ENCODE peak calls at places on chromosomes 16 and 17, in four cellular contexts. T is tibial artery, B is lower lobe of right lung, G is colonic mucosa. V is an unnamed sample. For H3K36me3, the result is how much of the 10 kb centered on the place peaks cover.

GRCh38 chr16:68155425-68155824 is 70.3 kb downstream of the NFATC3 start:
- DNase-seq in G (no peak), B (no peak), T (no peak), V (no peak)

GRCh38 chr17:45740553-45741330 is 43.4 kb upstream of the CRHR1 start:
- DNase-seq in T (peak), B (no peak), G (peak), V (peak)

GRCh38 chr17:10776372-10776771 is 27.5 kb downstream of the TMEM238L start:
- DNase-seq in B (no peak), G (no peak), T (no peak), V (no peak)

GRCh38 chr17:80101160-80101945 is at the start of gene GAA:
- DNase-seq in B (peak), T (peak), G (peak), V (peak)

GRCh38 chr17:20300399-20301037 is 166.8 kb downstream of the LGALS9B start:
- DNase-seq in G (no peak), T (no peak), B (no peak), V (peak)

GRCh38 chr17:34703533-34703932 is 124.2 kb downstream of the TMEM132E start:
- DNase-seq in G (peak), B (no peak), T (no peak), V (peak)

GRCh38 chr16:81612351-81613170 is 166.5 kb upstream of the PLCG2 start:
- DNase-seq in T (no peak), G (no peak), B (no peak), V (no peak)

GRCh38 chr17:31052187-31052889 is 42.4 kb upstream of the NF1 start:
- DNase-seq in B (no peak), T (peak), G (no peak), V (no peak)

GRCh38 chr17:17414316-17414937 is 62.4 kb upstream of the MED9 start:
- DNase-seq in B (no peak), T (no peak), G (no peak), V (no peak)

GRCh38 chr16:50396770-50397525 is 28.2 kb upstream of the BRD7 start:
- DNase-seq in T (no peak), G (no peak), B (no peak), V (no peak)

GRCh38 chr17:44267818-44268490 is at the start of gene SLC4A1:
- DNase-seq in G (no peak), B (no peak), T (no peak), V (peak)

GRCh38 chr17:15947976-15948752 is 3.2 kb downstream of the ADORA2B start:
- DNase-seq in T (no peak), G (peak), B (no peak), V (peak)

GRCh38 chr16:73230651-73231050 is 182.7 kb upstream of the ZFHX3 start:
- DNase-seq in G (no peak), T (no peak), B (no peak), V (no peak)

GRCh38 chr17:17681744-17682292 is 560 bp downstream of the RAI1 start:
- DNase-seq in T (no peak), G (peak), B (no peak), V (no peak)

GRCh38 chr17:17017343-17018014 is 24.8 kb upstream of the MPRIP start:
- DNase-seq in G (no peak), T (peak), B (no peak), V (no peak)

GRCh38 chr17:29645516-29646051 is 22.9 kb upstream of the CORO6 start:
- DNase-seq in G (peak), T (peak), B (peak), V (no peak)

GRCh38 chr16:63684702-63685101 is 1437.2 kb downstream of the CDH11 start:
- DNase-seq in B (no peak), G (no peak), T (no peak), V (peak)

GRCh38 chr16:65666132-65666869 is 544.4 kb upstream of the CDH11 start:
- DNase-seq in G (no peak), B (no peak), T (no peak), V (no peak)

GRCh38 chr17:29620779-29621500 is 1.8 kb downstream of the CORO6 start:
- DNase-seq in B (no peak), G (no peak), T (peak), V (no peak)

GRCh38 chr16:23131436-23131835 is 17.8 kb downstream of the USP31 start:
- DNase-seq in B (no peak), T (no peak), G (no peak), V (no peak)

GRCh38 chr16:68825427-68825826 is 17.9 kb upstream of the TANGO6 start:
- DNase-seq in T (no peak), G (peak), B (no peak), V (peak)

GRCh38 chr16:46972971-46973456 is 460 bp downstream of the DNAJA2 start:
- DNase-seq in B (peak), T (peak), G (peak), V (peak)

GRCh38 chr16:84380405-84380804 is 12.1 kb downstream of the ATP2C2 start:
- DNase-seq in G (no peak), T (peak), B (no peak), V (no peak)

GRCh38 chr16:85448557-85449194 is 164.4 kb upstream of the GSE1 start:
- DNase-seq in T (no peak), B (no peak), G (peak), V (peak)

GRCh38 chr17:49125449-49125848 is 7.1 kb upstream of the B4GALNT2 start:
- DNase-seq in B (no peak), T (no peak), G (no peak), V (no peak)

GRCh38 chr17:72602517-72603345 is 481.9 kb downstream of the SOX9 start:
- DNase-seq in B (peak), T (no peak), G (peak), V (peak)

GRCh38 chr16:24966599-24966998 is 48.6 kb downstream of the ARHGAP17 start:
- DNase-seq in G (no peak), B (no peak), T (no peak), V (no peak)
- H3K36me3 ChIP-seq in G (under half), B (half or more), T (half or more), V (under half)

GRCh38 chr17:48045270-48046001 is 2.7 kb upstream of the NFE2L1 start:
- DNase-seq in T (no peak), G (peak), B (no peak), V (no peak)
- H3K4me3 ChIP-seq in T (no peak), G (no peak), B (no peak), V (no peak)

GRCh38 chr17:50593321-50593720 is 32.8 kb downstream of the CACNA1G start:
- DNase-seq in T (no peak), G (no peak), B (peak), V (peak)

GRCh38 chr17:50594931-50595330 is 34.4 kb downstream of the CACNA1G start:
- DNase-seq in G (no peak), T (no peak), B (no peak), V (no peak)

GRCh38 chr17:50596191-50597037 is 35.9 kb downstream of the CACNA1G start:
- DNase-seq in B (no peak), G (peak), T (no peak), V (peak)

GRCh38 chr17:50591338-50591737 is 30.8 kb downstream of the CACNA1G start:
- DNase-seq in B (no peak), G (no peak), T (no peak), V (no peak)

DNA sequence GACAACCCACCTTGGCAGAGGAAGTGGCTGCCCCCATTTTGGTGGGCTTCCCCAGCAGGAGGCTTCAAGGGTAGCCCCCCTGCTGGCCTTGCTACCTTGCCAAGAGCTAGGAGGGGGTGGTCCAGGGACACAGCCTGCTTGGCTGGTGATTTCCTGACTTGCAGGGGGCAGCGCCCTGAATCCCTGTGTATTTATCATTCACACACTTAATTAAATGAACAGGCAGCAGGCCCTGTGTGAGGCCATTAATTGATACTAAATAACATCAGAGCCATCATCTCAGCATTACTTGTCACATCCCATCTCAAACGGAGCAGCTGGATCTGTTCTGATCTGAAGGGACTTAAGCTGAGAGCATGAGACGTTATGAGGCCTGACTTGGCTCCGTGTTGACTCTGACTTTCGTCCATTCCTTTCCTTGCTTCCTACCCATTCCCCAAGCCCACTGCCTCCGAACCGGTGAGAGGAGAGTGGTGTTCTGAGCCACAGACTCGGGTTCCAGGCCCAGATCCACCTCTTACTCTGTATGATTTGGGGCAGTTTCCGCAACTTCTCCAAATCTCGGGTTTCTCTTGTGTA is 33.6 kb downstream of the CACNA1G start:
- DNase-seq in B (no peak), T (no peak), G (no peak), V (no peak)
- H3K36me3 ChIP-seq in B (under half), T (under half), G (under half), V (under half)

GRCh38 chr17:2049333-2050245 is 5.3 kb upstream of the HIC1 start:
- DNase-seq in B (peak), G (peak), T (peak), V (peak)

GRCh38 chr17:2051388-2052237 is 3.3 kb upstream of the HIC1 start:
- DNase-seq in G (no peak), B (no peak), T (no peak), V (no peak)

GRCh38 chr17:2050871-2051387 is 4.0 kb upstream of the HIC1 start:
- DNase-seq in T (no peak), G (no peak), B (no peak), V (peak)

GRCh38 chr17:2048805-2049204 is 6.1 kb upstream of the HIC1 start:
- DNase-seq in G (no peak), T (no peak), B (no peak), V (no peak)

GRCh38 chr17:2050246-2050866 is 4.5 kb upstream of the HIC1 start:
- DNase-seq in T (no peak), G (peak), B (peak), V (peak)
- H3K4me3 ChIP-seq in T (peak), G (peak), B (peak), V (peak)

DNA sequence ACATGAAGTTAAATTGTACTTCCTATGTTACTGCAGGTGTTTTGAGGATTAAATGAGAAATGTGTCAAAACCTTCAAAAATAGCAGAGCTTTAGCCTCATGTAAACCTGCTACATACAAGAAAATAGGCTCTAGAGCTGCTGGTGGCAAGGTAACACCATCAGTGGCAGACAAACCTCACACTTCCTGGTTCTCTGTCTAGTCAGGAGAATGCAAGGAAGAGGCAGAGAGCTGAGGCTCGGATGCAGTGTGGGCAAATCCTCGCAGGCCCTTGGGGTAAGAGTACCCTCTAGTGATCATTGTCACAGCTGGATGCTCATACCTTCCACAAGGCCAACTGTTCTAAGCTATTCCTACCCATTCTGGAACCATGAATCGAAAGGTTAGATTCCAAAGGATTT is 14.2 kb downstream of the CIAPIN1 start:
- DNase-seq in T (no peak), G (no peak), B (no peak), V (no peak)
- H3K36me3 ChIP-seq in T (half or more), G (under half), B (half or more), V (under half)

GRCh38 chr17:7851438-7852261 is 3.2 kb upstream of the TMEM88 start:
- DNase-seq in G (peak), B (peak), T (peak), V (peak)
- H3K4me3 ChIP-seq in G (no peak), B (peak), T (no peak), V (peak)

DNA sequence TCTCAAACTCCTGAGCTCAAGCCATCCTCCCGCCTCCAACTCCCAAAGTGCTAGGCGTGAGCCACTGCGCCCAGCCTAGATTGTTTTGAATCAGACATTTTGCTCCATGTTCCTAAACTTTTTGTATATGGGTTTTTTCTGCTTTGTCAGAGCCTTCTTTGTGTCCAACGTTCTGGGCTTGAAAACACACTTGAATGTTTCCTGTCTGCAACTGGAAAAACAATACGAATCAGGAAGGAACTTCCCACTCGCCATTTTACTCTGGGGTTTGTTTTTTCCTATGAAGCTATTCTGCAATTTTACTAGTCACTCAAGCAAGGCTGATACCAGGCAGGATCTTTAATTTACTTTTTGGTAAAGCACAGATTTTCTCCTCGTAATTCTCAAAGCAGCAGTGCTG is 31.6 kb downstream of the ARHGAP17 start:
- DNase-seq in G (no peak), T (no peak), B (no peak), V (no peak)
- H3K36me3 ChIP-seq in G (under half), T (under half), B (under half), V (under half)

GRCh38 chr17:70687421-70687820 is 518.1 kb downstream of the KCNJ2 start:
- DNase-seq in B (no peak), G (no peak), T (no peak), V (no peak)
- H3K4me3 ChIP-seq in B (no peak), G (no peak), T (no peak), V (no peak)

DNA sequence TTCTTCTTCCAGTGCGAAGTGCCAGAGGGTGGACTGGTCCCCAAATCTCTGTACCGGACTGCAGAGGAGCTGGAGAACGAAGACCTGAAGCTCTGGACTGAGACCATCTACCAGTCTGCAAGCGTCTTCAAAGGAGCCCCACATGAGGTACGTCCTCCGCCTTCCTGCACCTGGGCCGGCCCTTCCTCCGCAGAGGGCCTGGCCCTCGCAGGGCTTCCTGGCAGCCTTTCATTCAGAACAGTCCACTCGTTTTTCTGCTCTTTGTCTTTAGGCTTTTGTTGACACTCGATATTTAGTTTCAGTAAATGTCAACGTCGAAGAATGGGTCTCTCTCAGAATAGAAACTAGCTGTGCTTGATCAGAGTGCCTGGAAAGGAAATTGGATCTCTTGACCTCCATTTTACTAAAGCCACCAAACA is 68.6 kb downstream of the SEC14L1 start:
- DNase-seq in B (no peak), T (peak), G (no peak), V (no peak)
- H3K36me3 ChIP-seq in B (half or more), T (half or more), G (under half), V (half or more)

DNA sequence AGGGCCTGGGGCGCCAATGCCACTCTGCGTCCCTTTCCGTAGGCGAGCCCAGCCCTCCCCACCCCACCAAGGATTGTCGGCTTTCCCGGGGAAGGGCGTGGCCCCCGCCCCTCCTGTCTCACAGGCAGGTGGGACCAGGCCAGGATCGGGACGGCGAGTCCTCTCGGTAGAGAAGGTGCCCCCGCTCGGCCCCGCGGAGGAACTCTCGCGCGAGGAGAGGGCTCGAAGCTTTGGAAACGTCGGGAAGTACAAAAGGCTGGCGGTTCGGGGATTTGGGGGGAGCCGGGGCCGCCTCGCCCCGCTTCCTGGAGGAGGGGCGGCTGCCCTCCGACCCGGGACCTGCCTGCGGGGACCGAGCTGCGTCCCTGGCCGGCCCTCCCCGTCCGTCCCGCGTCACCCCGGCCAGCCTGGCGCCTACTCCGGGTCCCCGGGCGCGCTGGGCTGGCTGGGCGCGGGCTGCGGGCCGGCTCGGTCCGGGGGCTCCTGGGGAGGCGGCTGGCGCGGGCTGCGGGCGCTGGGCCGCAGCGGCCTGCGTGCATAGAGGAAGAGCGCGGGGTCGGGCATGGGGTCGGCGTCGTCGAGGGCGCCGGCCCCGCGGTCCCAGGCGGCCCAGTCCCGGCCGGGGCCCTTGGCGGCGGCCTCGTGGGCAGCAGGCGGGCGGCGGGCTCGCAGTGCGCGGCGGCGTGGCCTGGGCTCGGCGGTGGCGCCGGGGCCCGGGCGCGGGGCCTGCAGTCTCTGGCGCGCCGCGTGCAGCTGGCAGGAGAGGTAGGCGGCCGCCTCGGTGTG is 12.6 kb upstream of the CLUH start:
- DNase-seq in G (peak), B (no peak), T (no peak), V (peak)
- H3K4me3 ChIP-seq in G (peak), B (peak), T (peak), V (peak)

V was measured in H7.